ENCODE peak calls at places on chromosomes 16 and 17, in six cellular contexts. One of them, this sample, is unnamed.

GRCh38 chr17:52147872-52148271 is 10.6 kb downstream of the CA10 start:
- DNase-seq in mucosa of descending colon: no peak
- DNase-seq in neural progenitor cell: no peak
- DNase-seq in psoas muscle: no peak
- DNase-seq in fibroblast of villous mesenchyme: no peak
- DNase-seq in transverse colon: no peak
- DNase-seq in this sample: no peak

GRCh38 chr16:25553711-25554436 is 137.9 kb upstream of the HS3ST4 start:
- DNase-seq in psoas muscle: no peak
- DNase-seq in neural progenitor cell: peak
- DNase-seq in transverse colon: no peak
- DNase-seq in mucosa of descending colon: no peak
- DNase-seq in fibroblast of villous mesenchyme: peak
- DNase-seq in this sample: no peak

GRCh38 chr17:33667052-33667509 is 374.0 kb upstream of the ASIC2 start:
- DNase-seq in psoas muscle: no peak
- DNase-seq in neural progenitor cell: no peak
- DNase-seq in transverse colon: no peak
- DNase-seq in mucosa of descending colon: no peak
- DNase-seq in fibroblast of villous mesenchyme: no peak
- DNase-seq in this sample: no peak

GRCh38 chr16:69443809-69444611 is 19.6 kb downstream of the CYB5B start:
- DNase-seq in fibroblast of villous mesenchyme: peak
- DNase-seq in mucosa of descending colon: no peak
- DNase-seq in psoas muscle: peak
- DNase-seq in neural progenitor cell: no peak
- DNase-seq in transverse colon: peak
- DNase-seq in this sample: no peak

GRCh38 chr17:561118-561517 is 153.5 kb downstream of the VPS53 start:
- DNase-seq in transverse colon: no peak
- DNase-seq in neural progenitor cell: no peak
- DNase-seq in psoas muscle: no peak
- DNase-seq in fibroblast of villous mesenchyme: peak
- DNase-seq in mucosa of descending colon: no peak
- DNase-seq in this sample: no peak

GRCh38 chr16:22093952-22094351 is 1.6 kb downstream of the VWA3A start:
- DNase-seq in fibroblast of villous mesenchyme: no peak
- DNase-seq in psoas muscle: no peak
- DNase-seq in transverse colon: no peak
- DNase-seq in neural progenitor cell: peak
- DNase-seq in mucosa of descending colon: no peak
- DNase-seq in this sample: no peak

GRCh38 chr17:48800626-48801217 is 16.3 kb downstream of the TTLL6 start:
- DNase-seq in fibroblast of villous mesenchyme: peak
- DNase-seq in psoas muscle: no peak
- DNase-seq in transverse colon: no peak
- DNase-seq in mucosa of descending colon: no peak
- DNase-seq in neural progenitor cell: no peak
- DNase-seq in this sample: no peak

GRCh38 chr17:3730881-3731429 is 7.3 kb downstream of the HASPIN start:
- DNase-seq in psoas muscle: no peak
- DNase-seq in transverse colon: no peak
- DNase-seq in mucosa of descending colon: no peak
- DNase-seq in fibroblast of villous mesenchyme: no peak
- DNase-seq in neural progenitor cell: no peak
- DNase-seq in this sample: no peak

GRCh38 chr16:10978846-10979446 is 34.6 kb downstream of the CLEC16A start:
- DNase-seq in neural progenitor cell: no peak
- DNase-seq in mucosa of descending colon: no peak
- DNase-seq in fibroblast of villous mesenchyme: no peak
- DNase-seq in psoas muscle: no peak
- DNase-seq in transverse colon: no peak
- DNase-seq in this sample: no peak

GRCh38 chr17:57954421-57955182 is 610 bp downstream of the CUEDC1 start:
- DNase-seq in psoas muscle: peak
- DNase-seq in mucosa of descending colon: peak
- DNase-seq in fibroblast of villous mesenchyme: peak
- DNase-seq in transverse colon: peak
- DNase-seq in neural progenitor cell: peak
- DNase-seq in this sample: peak

GRCh38 chr17:14925498-14925897 is 339.6 kb downstream of the PMP22 start:
- DNase-seq in mucosa of descending colon: no peak
- DNase-seq in transverse colon: no peak
- DNase-seq in fibroblast of villous mesenchyme: no peak
- DNase-seq in neural progenitor cell: no peak
- DNase-seq in psoas muscle: no peak
- DNase-seq in this sample: no peak

DNA sequence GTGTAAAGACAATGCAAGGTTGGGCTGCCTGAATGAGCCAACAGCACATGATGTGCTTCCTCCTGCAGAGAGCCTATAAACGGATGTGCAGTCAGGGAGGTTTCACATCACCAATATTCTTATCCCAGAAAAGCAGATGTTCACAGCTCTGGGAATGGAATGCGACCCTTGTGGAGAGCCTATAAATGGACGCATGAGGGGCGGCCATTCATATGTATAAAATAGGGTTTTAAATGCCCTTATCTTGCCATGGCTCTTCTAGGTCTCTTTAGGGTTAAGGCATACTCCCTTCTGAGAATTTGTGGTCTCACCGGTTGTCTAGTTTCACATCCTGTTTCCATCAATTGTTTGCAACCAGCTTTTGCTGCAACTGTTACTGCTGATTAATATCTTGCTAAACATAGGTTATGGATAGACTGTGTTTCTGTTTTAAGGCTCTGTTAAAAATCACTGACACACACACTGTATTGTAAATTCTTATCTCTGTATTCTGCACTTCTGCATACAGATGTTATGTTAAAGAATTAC is 31.9 kb downstream of the SLFN11 start:
- DNase-seq in transverse colon: no peak
- DNase-seq in psoas muscle: no peak
- DNase-seq in fibroblast of villous mesenchyme: no peak
- DNase-seq in neural progenitor cell: no peak
- DNase-seq in mucosa of descending colon: no peak
- DNase-seq in this sample: no peak
- H3K4me3 ChIP-seq in transverse colon: no peak
- H3K4me3 ChIP-seq in psoas muscle: no peak
- H3K4me3 ChIP-seq in fibroblast of villous mesenchyme: no peak
- H3K4me3 ChIP-seq in neural progenitor cell: no peak
- H3K4me3 ChIP-seq in mucosa of descending colon: no peak
- H3K4me3 ChIP-seq in this sample: no peak

DNA sequence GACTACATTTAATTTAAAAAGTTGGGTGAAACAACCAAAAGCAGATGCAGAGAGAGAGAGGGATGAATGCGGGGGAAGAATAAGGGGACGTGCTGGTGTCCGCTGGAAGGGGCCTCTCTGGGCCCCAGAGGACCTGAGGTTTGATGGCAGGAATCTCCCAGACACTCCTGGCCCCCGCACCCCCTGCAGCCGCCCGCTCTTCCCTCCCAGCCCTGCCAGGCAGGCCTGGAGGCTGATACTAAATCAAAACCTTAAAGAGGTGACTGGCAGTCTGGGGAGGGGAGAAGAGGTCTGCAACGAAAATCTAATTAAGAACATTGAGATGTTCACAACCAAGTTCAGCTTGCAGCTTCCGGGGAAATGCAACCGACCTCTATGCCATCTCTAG is 2.4 kb downstream of the FOXL1 start:
- DNase-seq in psoas muscle: no peak
- DNase-seq in transverse colon: no peak
- DNase-seq in neural progenitor cell: no peak
- DNase-seq in mucosa of descending colon: no peak
- DNase-seq in fibroblast of villous mesenchyme: no peak
- DNase-seq in this sample: no peak
- H3K4me3 ChIP-seq in psoas muscle: no peak
- H3K4me3 ChIP-seq in transverse colon: no peak
- H3K4me3 ChIP-seq in neural progenitor cell: no peak
- H3K4me3 ChIP-seq in mucosa of descending colon: no peak
- H3K4me3 ChIP-seq in fibroblast of villous mesenchyme: no peak
- H3K4me3 ChIP-seq in this sample: no peak

DNA sequence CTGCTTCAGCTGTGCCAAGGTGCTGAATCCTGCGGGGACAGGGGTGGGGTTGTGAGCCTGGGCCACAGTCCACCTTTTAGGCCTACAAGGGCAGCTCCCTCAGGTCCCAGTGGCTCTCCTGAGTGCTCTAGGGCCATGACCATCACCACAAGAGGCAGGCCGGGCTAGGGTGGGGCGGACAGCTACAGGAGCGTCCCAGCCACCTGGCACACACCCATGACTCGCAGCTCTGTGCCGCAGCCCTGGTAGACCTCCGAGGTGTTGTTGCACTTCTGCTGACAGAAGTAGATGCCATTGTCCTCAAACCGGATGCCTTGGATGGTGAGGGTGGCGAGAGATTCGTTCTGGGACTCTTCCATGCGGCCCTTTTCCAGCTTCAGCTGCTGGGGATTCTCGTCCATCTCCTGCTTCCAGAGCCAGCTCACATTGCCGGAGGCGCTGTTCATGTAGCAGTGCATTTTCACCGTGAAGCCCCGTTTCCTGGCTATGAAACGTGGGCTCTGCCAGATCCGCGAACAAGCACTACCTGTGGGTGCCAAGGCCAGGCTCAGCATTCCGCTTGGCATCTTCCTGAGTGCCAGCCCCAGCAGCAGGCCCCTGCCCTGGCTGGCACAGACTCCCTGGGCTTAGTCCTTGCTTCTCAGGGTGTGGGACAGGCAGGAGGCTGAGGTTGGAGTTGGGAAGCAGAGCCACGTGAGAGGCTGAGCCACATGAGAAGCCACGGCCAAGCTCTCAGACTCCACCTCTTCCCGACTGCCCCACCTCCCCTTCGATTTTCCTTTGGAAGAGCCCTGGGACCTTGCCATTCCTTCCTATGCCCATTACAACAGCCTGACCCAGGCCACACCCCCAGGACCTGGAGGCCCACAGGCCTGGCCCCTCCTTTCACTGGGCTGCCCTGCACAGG is 2.0 kb downstream of the CD79B start:
- DNase-seq in fibroblast of villous mesenchyme: no peak
- DNase-seq in mucosa of descending colon: no peak
- DNase-seq in psoas muscle: peak
- DNase-seq in transverse colon: no peak
- DNase-seq in neural progenitor cell: no peak
- DNase-seq in this sample: no peak
- H3K4me3 ChIP-seq in fibroblast of villous mesenchyme: no peak
- H3K4me3 ChIP-seq in mucosa of descending colon: no peak
- H3K4me3 ChIP-seq in psoas muscle: no peak
- H3K4me3 ChIP-seq in transverse colon: no peak
- H3K4me3 ChIP-seq in neural progenitor cell: no peak
- H3K4me3 ChIP-seq in this sample: no peak

DNA sequence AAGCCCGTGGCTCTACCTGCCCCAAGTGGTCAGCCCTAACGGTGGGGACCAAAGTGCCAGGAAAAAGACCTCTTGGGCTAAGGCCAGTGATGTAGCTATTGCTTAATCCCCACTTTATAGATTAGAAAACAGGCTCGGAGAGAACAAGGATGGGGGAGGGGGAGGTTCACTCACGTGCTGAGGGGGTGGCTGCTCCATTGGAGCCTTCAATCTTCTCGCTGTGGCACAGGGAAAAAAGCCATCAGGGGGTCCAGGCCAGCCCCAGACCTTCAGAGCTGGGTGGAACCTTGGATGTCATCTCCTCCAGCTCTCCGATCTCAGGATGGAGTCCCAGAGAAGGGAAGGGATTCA is 45.9 kb downstream of the SRCIN1 start:
- DNase-seq in fibroblast of villous mesenchyme: no peak
- DNase-seq in psoas muscle: no peak
- DNase-seq in transverse colon: no peak
- DNase-seq in neural progenitor cell: no peak
- DNase-seq in mucosa of descending colon: no peak
- DNase-seq in this sample: no peak
- H3K4me3 ChIP-seq in fibroblast of villous mesenchyme: no peak
- H3K4me3 ChIP-seq in psoas muscle: no peak
- H3K4me3 ChIP-seq in transverse colon: no peak
- H3K4me3 ChIP-seq in neural progenitor cell: peak
- H3K4me3 ChIP-seq in mucosa of descending colon: no peak
- H3K4me3 ChIP-seq in this sample: no peak

DNA sequence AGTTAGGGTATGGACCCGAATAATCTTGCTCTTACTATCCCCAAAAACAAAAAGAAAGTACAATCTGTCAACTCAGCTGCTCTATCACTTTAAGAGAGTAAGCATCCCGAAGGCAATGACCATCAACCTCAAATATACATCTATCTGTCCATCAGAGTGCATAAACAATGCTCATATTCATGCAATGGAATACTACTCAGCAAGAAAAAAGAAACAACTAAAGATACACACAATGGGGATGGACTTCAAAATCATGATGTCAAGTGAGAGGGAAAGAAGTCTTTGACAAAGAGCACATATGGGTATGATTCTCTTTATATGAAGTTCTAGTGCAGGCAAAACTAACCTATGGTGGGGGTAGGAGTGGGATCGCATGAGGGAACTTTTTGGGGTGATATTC is 9.5 kb downstream of the MYO18A start:
- DNase-seq in mucosa of descending colon: no peak
- DNase-seq in psoas muscle: no peak
- DNase-seq in fibroblast of villous mesenchyme: no peak
- DNase-seq in neural progenitor cell: no peak
- DNase-seq in transverse colon: no peak
- DNase-seq in this sample: no peak
- H3K4me3 ChIP-seq in mucosa of descending colon: no peak
- H3K4me3 ChIP-seq in psoas muscle: no peak
- H3K4me3 ChIP-seq in fibroblast of villous mesenchyme: no peak
- H3K4me3 ChIP-seq in neural progenitor cell: no peak
- H3K4me3 ChIP-seq in transverse colon: no peak
- H3K4me3 ChIP-seq in this sample: no peak

GRCh38 chr16:88337538-88337937 is 45.2 kb upstream of the ZNF469 start:
- DNase-seq in mucosa of descending colon: no peak
- DNase-seq in neural progenitor cell: no peak
- DNase-seq in psoas muscle: peak
- DNase-seq in fibroblast of villous mesenchyme: no peak
- DNase-seq in transverse colon: no peak
- DNase-seq in this sample: no peak

GRCh38 chr16:88339926-88340754 is 42.6 kb upstream of the ZNF469 start:
- DNase-seq in transverse colon: peak
- DNase-seq in psoas muscle: peak
- DNase-seq in neural progenitor cell: no peak
- DNase-seq in fibroblast of villous mesenchyme: no peak
- DNase-seq in mucosa of descending colon: no peak
- DNase-seq in this sample: no peak

GRCh38 chr16:88338111-88338510 is 44.6 kb upstream of the ZNF469 start:
- DNase-seq in neural progenitor cell: no peak
- DNase-seq in mucosa of descending colon: no peak
- DNase-seq in fibroblast of villous mesenchyme: no peak
- DNase-seq in psoas muscle: peak
- DNase-seq in transverse colon: no peak
- DNase-seq in this sample: no peak

GRCh38 chr16:88340755-88341150 is 42.0 kb upstream of the ZNF469 start:
- DNase-seq in psoas muscle: peak
- DNase-seq in transverse colon: no peak
- DNase-seq in mucosa of descending colon: no peak
- DNase-seq in fibroblast of villous mesenchyme: no peak
- DNase-seq in neural progenitor cell: no peak
- DNase-seq in this sample: no peak

DNA sequence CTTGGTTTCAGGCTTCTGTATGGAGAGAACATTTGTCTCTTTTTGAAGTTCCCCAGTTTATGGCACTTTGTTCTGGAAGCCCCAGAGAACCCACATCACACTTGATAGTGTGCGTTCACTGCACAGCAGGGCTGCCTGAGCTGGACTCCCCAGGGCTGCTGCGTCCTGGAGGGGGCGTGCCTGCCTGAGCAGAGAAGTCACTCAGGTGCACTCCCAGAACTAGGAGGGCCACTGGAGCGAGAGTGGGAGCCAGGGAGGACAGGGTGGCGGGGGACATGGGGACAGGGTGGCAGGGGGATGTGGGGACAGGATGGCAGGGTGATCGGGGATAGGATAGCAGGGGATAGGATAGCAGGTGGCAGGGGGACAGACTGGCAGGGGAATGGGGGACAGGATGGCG is 43.9 kb upstream of the ZNF469 start:
- DNase-seq in mucosa of descending colon: no peak
- DNase-seq in fibroblast of villous mesenchyme: no peak
- DNase-seq in transverse colon: no peak
- DNase-seq in psoas muscle: peak
- DNase-seq in neural progenitor cell: no peak
- DNase-seq in this sample: no peak
- H3K4me3 ChIP-seq in mucosa of descending colon: no peak
- H3K4me3 ChIP-seq in fibroblast of villous mesenchyme: no peak
- H3K4me3 ChIP-seq in transverse colon: no peak
- H3K4me3 ChIP-seq in psoas muscle: no peak
- H3K4me3 ChIP-seq in neural progenitor cell: no peak
- H3K4me3 ChIP-seq in this sample: no peak